ENCODE peak calls at places on chromosome 13, in six cellular contexts. Q is lower leg skin; B is pancreas; Y is stimulated activated CD4-positive, alpha-beta T cell treated with anti-CD3 and anti-CD28 coated beads, Interleukin-2, amount 100 ng/mL, for 48 hours; O is activated CD4-positive, alpha-beta T cell treated with anti-CD3 and anti-CD28 coated beads, Interleukin-2, amount 50 U/mL, for 48 hours; S is SW480. C is an unnamed sample.

GRCh38 chr13:80052286-80052685 is 288.6 kb downstream of the SPRY2 start:
- DNase-seq in O (no peak), S (no peak), Q (no peak), B (no peak), Y (no peak), C (no peak)

GRCh38 chr13:42076309-42076713 is 27.9 kb downstream of the DGKH start:
- DNase-seq in Y (no peak), B (no peak), O (no peak), Q (no peak), S (no peak), C (no peak)

GRCh38 chr13:95233026-95233635 is 68.1 kb downstream of the ABCC4 start:
- DNase-seq in B (no peak), Q (no peak), S (no peak), O (no peak), Y (no peak), C (no peak)

GRCh38 chr13:101654916-101655315 is 202.4 kb downstream of the ITGBL1 start:
- DNase-seq in B (no peak), O (no peak), Q (no peak), Y (no peak), S (no peak), C (no peak)

GRCh38 chr13:24080134-24080533 is 80.4 kb upstream of the SPATA13 start:
- DNase-seq in B (no peak), O (no peak), S (no peak), Y (no peak), Q (no peak), C (no peak)

GRCh38 chr13:41411536-41411935 is 45.8 kb upstream of the RGCC start:
- DNase-seq in S (peak), O (peak), Y (no peak), B (no peak), Q (peak), C (peak)

GRCh38 chr13:52011690-52012511 is at the start of gene ALG11:
- DNase-seq in O (peak), Q (peak), S (peak), Y (peak), B (peak), C (peak)

GRCh38 chr13:47484564-47484963 is 516.5 kb downstream of the SUCLA2 start:
- DNase-seq in S (peak), O (no peak), B (no peak), Q (no peak), Y (no peak), C (no peak)

GRCh38 chr13:46097015-46097414 is 7.8 kb downstream of the CPB2 start:
- DNase-seq in Q (no peak), B (no peak), Y (no peak), S (peak), O (no peak), C (peak)

C was measured in head of caudate nucleus.